ENCODE peak calls at places on chromosomes 2 and 18, in six cellular contexts. V is H7; D is activated naive CD4-positive, alpha-beta T cell treated with anti-CD3 and anti-CD28 coated beads, Interleukin-2, amount 10 ng/mL, durations not matched to agents 7 days and 5 days; M is stomach; I is cardiac muscle cell; S is activated CD4-positive, alpha-beta T cell treated with anti-CD3 and anti-CD28 coated beads, Interleukin-2, amount 10 ng/mL, durations not matched to agents 24 days and 14 days. B is an unnamed sample.

GRCh38 chr2:43083710-43084698 is 142.4 kb downstream of the ZFP36L2 start:
- DNase-seq in V (peak), D (no peak), M (no peak), S (no peak), I (peak), B (peak)

GRCh38 chr2:23495661-23496114 is 110.7 kb downstream of the KLHL29 start:
- DNase-seq in I (peak), S (no peak), M (no peak), D (no peak), V (peak), B (no peak)

GRCh38 chr18:42915240-42915791 is 200.2 kb downstream of the RIT2 start:
- DNase-seq in M (no peak), I (no peak), D (no peak), V (no peak), S (no peak), B (no peak)

GRCh38 chr2:150376627-150377335 is 110.7 kb downstream of the RND3 start:
- DNase-seq in M (no peak), S (peak), V (no peak), D (no peak), I (peak), B (peak)

GRCh38 chr2:144414324-144414845 is 105.5 kb downstream of the ZEB2 start:
- DNase-seq in M (no peak), I (peak), D (no peak), S (no peak), V (no peak), B (peak)

GRCh38 chr2:66585616-66586015 is 150.7 kb downstream of the MEIS1 start:
- DNase-seq in M (no peak), D (no peak), S (no peak), I (no peak), V (no peak), B (no peak)

GRCh38 chr2:86695053-86695691 is 24.9 kb upstream of the RMND5A start:
- DNase-seq in I (no peak), D (no peak), M (peak), V (no peak), S (no peak), B (peak)

GRCh38 chr2:86592547-86593230 is 29.4 kb upstream of the CHMP3 start:
- DNase-seq in S (peak), I (peak), V (no peak), D (no peak), M (no peak), B (peak)

GRCh38 chr2:84904717-84905174 is 710 bp upstream of the TMSB10 start:
- DNase-seq in V (peak), I (peak), S (peak), D (peak), M (peak), B (peak)

GRCh38 chr2:237479747-237480146 is 7.3 kb upstream of the MLPH start:
- DNase-seq in V (no peak), S (no peak), I (no peak), D (no peak), M (no peak), B (no peak)

GRCh38 chr18:22563098-22563707 is 145.5 kb upstream of the CTAGE1 start:
- DNase-seq in I (peak), S (no peak), V (peak), D (no peak), M (peak), B (peak)

GRCh38 chr2:60527762-60528161 is 25.7 kb downstream of the BCL11A start:
- DNase-seq in V (no peak), D (no peak), M (no peak), I (no peak), S (no peak), B (no peak)

GRCh38 chr2:181438298-181438697 is 18.9 kb upstream of the ITGA4 start:
- DNase-seq in V (peak), I (no peak), M (no peak), D (peak), S (peak), B (peak)

GRCh38 chr2:229133155-229133772 is 137.8 kb downstream of the PID1 start:
- DNase-seq in I (peak), D (no peak), V (peak), M (no peak), S (no peak), B (peak)

GRCh38 chr2:64975232-64975791 is 13.9 kb upstream of the SLC1A4 start:
- DNase-seq in D (no peak), M (no peak), I (peak), S (no peak), V (no peak), B (peak)

GRCh38 chr2:238774980-238775509 is 72.8 kb upstream of the TWIST2 start:
- DNase-seq in M (no peak), I (no peak), D (no peak), S (no peak), V (no peak), B (no peak)

GRCh38 chr2:80719607-80720006 is 415.1 kb upstream of the LRRTM1 start:
- DNase-seq in D (no peak), V (no peak), M (no peak), S (no peak), I (no peak), B (no peak)

GRCh38 chr2:210203162-210203561 is 22.1 kb downstream of the ACADL start:
- DNase-seq in D (no peak), I (no peak), M (no peak), V (no peak), S (no peak), B (no peak)

GRCh38 chr2:28668106-28668814 is 83.4 kb upstream of the PPP1CB start:
- DNase-seq in M (no peak), V (no peak), I (no peak), D (no peak), S (no peak), B (no peak)

GRCh38 chr2:233845301-233846060 is 8.9 kb downstream of the HJURP start:
- DNase-seq in I (no peak), S (no peak), D (no peak), V (no peak), M (no peak), B (no peak)

GRCh38 chr2:196513796-196514526 is 125.6 kb upstream of the CCDC150 start:
- DNase-seq in S (peak), I (no peak), V (no peak), D (no peak), M (no peak), B (no peak)

GRCh38 chr2:231296401-231296800 is 98.0 kb downstream of the ARMC9 start:
- DNase-seq in S (no peak), I (no peak), D (no peak), V (no peak), M (no peak), B (no peak)

GRCh38 chr2:118913805-118914645 is 28.0 kb upstream of the MARCO start:
- DNase-seq in D (no peak), V (no peak), I (no peak), M (no peak), S (peak), B (peak)

GRCh38 chr18:3594760-3595241 is 144.8 kb downstream of the TGIF1 start:
- DNase-seq in S (peak), V (no peak), I (peak), D (peak), M (peak), B (peak)

GRCh38 chr2:237590272-237591020 is at the start of gene RAB17:
- DNase-seq in D (no peak), S (no peak), V (no peak), M (peak), I (peak), B (peak)

GRCh38 chr2:143513081-143513480 is 383.9 kb downstream of the ARHGAP15 start:
- DNase-seq in V (peak), M (no peak), S (no peak), I (peak), D (no peak), B (peak)

GRCh38 chr18:12085786-12086185 is 7.9 kb upstream of the ANKRD62 start:
- DNase-seq in D (no peak), V (no peak), S (no peak), I (no peak), M (no peak), B (no peak)